ENCODE peak calls at places on chromosomes 16 and 17, in six cellular contexts. G is GM12878, V is K562, S is PC-3, Z is endothelial cell of umbilical vein, A is HCT116. L is an unnamed sample.

GRCh38 chr16:68503334-68503733 is 35.8 kb upstream of the ZFP90 start:
- DNase-seq in G (no peak), V (no peak), S (peak), Z (no peak), A (no peak), L (no peak)

GRCh38 chr16:53456625-53457024 is 22.4 kb downstream of the RBL2 start:
- DNase-seq in G (no peak), V (no peak), S (no peak), Z (no peak), A (no peak), L (no peak)

GRCh38 chr17:37792787-37793186 is 47.9 kb upstream of the HNF1B start:
- DNase-seq in G (no peak), V (no peak), S (no peak), Z (peak), A (no peak), L (peak)

GRCh38 chr17:35433075-35433894 is 985 bp upstream of the SLFN12 start:
- DNase-seq in G (peak), V (peak), S (peak), Z (peak), A (peak), L (peak)

GRCh38 chr16:14286381-14287230 is 215.5 kb downstream of the MRTFB start:
- DNase-seq in G (no peak), V (no peak), S (no peak), Z (peak), A (no peak), L (no peak)

GRCh38 chr16:84085774-84086173 is 31.0 kb downstream of the MBTPS1 start:
- DNase-seq in G (no peak), V (no peak), S (no peak), Z (no peak), A (no peak), L (no peak)

GRCh38 chr17:4565209-4566141 is 5.1 kb upstream of the GGT6 start:
- DNase-seq in G (no peak), V (peak), S (peak), Z (peak), A (peak), L (peak)

GRCh38 chr16:10126686-10127085 is 55.5 kb downstream of the GRIN2A start:
- DNase-seq in G (no peak), V (no peak), S (peak), Z (no peak), A (no peak), L (no peak)

GRCh38 chr16:65546353-65546791 is 424.5 kb upstream of the CDH11 start:
- DNase-seq in G (no peak), V (no peak), S (no peak), Z (peak), A (no peak), L (peak)

GRCh38 chr17:37818689-37819088 is 73.8 kb upstream of the HNF1B start:
- DNase-seq in G (no peak), V (no peak), S (peak), Z (no peak), A (peak), L (no peak)

GRCh38 chr17:3738562-3739295 is 15.0 kb downstream of the HASPIN start:
- DNase-seq in G (no peak), V (peak), S (peak), Z (no peak), A (no peak), L (no peak)

GRCh38 chr17:57935833-57936807 is 19.1 kb downstream of the CUEDC1 start:
- DNase-seq in G (no peak), V (no peak), S (peak), Z (no peak), A (no peak), L (no peak)

GRCh38 chr17:64480951-64481350 is 15.9 kb downstream of the POLG2 start:
- DNase-seq in G (no peak), V (no peak), S (no peak), Z (no peak), A (no peak), L (no peak)

GRCh38 chr17:76408037-76408849 is 23.8 kb downstream of the SPHK1 start:
- DNase-seq in G (no peak), V (peak), S (peak), Z (peak), A (peak), L (peak)

GRCh38 chr16:9602201-9602600 is 510.8 kb downstream of the HAPSTR1 start:
- DNase-seq in G (no peak), V (no peak), S (no peak), Z (no peak), A (no peak), L (no peak)

GRCh38 chr17:77428901-77429734 is 288.3 kb downstream of the SEC14L1 start:
- DNase-seq in G (no peak), V (no peak), S (no peak), Z (no peak), A (no peak), L (no peak)

GRCh38 chr16:66619036-66619435 is 14.5 kb downstream of the CMTM3 start:
- DNase-seq in G (no peak), V (no peak), S (no peak), Z (no peak), A (no peak), L (no peak)

GRCh38 chr17:67221062-67221998 is 23.7 kb downstream of the HELZ start:
- DNase-seq in G (no peak), V (peak), S (peak), Z (peak), A (peak), L (peak)

GRCh38 chr16:11183035-11183812 is 72.8 kb downstream of the SOCS1 start:
- DNase-seq in G (peak), V (no peak), S (no peak), Z (no peak), A (no peak), L (no peak)

GRCh38 chr17:50163846-50164696 is 1.7 kb upstream of the SGCA start:
- DNase-seq in G (peak), V (no peak), S (no peak), Z (no peak), A (no peak), L (no peak)

GRCh38 chr16:17224859-17225258 is 245.9 kb downstream of the XYLT1 start:
- DNase-seq in G (no peak), V (no peak), S (no peak), Z (no peak), A (no peak), L (no peak)

GRCh38 chr16:78368121-78369102 is 269.0 kb downstream of the WWOX start:
- DNase-seq in G (no peak), V (no peak), S (no peak), Z (no peak), A (no peak), L (no peak)

GRCh38 chr17:78174870-78175642 is 6.7 kb downstream of the SYNGR2 start:
- DNase-seq in G (no peak), V (no peak), S (no peak), Z (no peak), A (no peak), L (no peak)

GRCh38 chr16:30783280-30784109 is 3.5 kb downstream of the ZNF629 start:
- DNase-seq in G (no peak), V (no peak), S (no peak), Z (no peak), A (no peak), L (no peak)

GRCh38 chr17:79646721-79647455 is 36.0 kb upstream of the RBFOX3 start:
- DNase-seq in G (no peak), V (no peak), S (no peak), Z (no peak), A (no peak), L (no peak)

GRCh38 chr17:35612924-35613521 is 25.9 kb downstream of the AP2B1 start:
- DNase-seq in G (no peak), V (peak), S (peak), Z (peak), A (peak), L (peak)

GRCh38 chr16:25135239-25135878 is 23.8 kb downstream of the LCMT1 start:
- DNase-seq in G (no peak), V (no peak), S (peak), Z (no peak), A (no peak), L (peak)

GRCh38 chr16:7437135-7437534 is 104.5 kb downstream of the RBFOX1 start:
- DNase-seq in G (no peak), V (no peak), S (no peak), Z (no peak), A (no peak), L (no peak)

GRCh38 chr17:57614742-57615141 is 130.4 kb downstream of the CCDC182 start:
- DNase-seq in G (no peak), V (no peak), S (no peak), Z (no peak), A (no peak), L (no peak)

GRCh38 chr17:78265121-78265520 is 33.7 kb downstream of the TMEM235 start:
- DNase-seq in G (no peak), V (no peak), S (no peak), Z (no peak), A (no peak), L (no peak)

GRCh38 chr17:80822700-80823410 is 168.8 kb upstream of the CHMP6 start:
- DNase-seq in G (no peak), V (no peak), S (no peak), Z (no peak), A (no peak), L (peak)

GRCh38 chr16:74774223-74775139 is at the start of gene FA2H:
- DNase-seq in G (no peak), V (peak), S (peak), Z (peak), A (peak), L (peak)

GRCh38 chr17:19648475-19649406 is at the start of gene ALDH3A2:
- DNase-seq in G (peak), V (peak), S (peak), Z (peak), A (peak), L (peak)

GRCh38 chr17:73358668-73359067 is 46.9 kb upstream of the CDC42EP4 start:
- DNase-seq in G (no peak), V (no peak), S (no peak), Z (no peak), A (no peak), L (no peak)

GRCh38 chr17:78391843-78392242 is 13.4 kb downstream of the PGS1 start:
- DNase-seq in G (no peak), V (no peak), S (peak), Z (peak), A (peak), L (no peak)

GRCh38 chr16:48165961-48166578 is 10.3 kb upstream of the ABCC12 start:
- DNase-seq in G (no peak), V (no peak), S (peak), Z (no peak), A (no peak), L (no peak)

GRCh38 chr16:11024333-11025053 is 80.1 kb downstream of the CLEC16A start:
- DNase-seq in G (no peak), V (no peak), S (peak), Z (no peak), A (peak), L (no peak)

GRCh38 chr17:63573634-63574033 is 23.4 kb downstream of the DCAF7 start:
- DNase-seq in G (no peak), V (no peak), S (peak), Z (no peak), A (no peak), L (no peak)

GRCh38 chr17:80192268-80192667 is 22.4 kb downstream of the CARD14 start:
- DNase-seq in G (no peak), V (no peak), S (no peak), Z (peak), A (no peak), L (no peak)

GRCh38 chr16:56193951-56194726 is 2.9 kb downstream of the GNAO1 start:
- DNase-seq in G (no peak), V (peak), S (no peak), Z (peak), A (no peak), L (peak)

GRCh38 chr16:56195151-56195550 is 3.9 kb downstream of the GNAO1 start:
- DNase-seq in G (no peak), V (no peak), S (peak), Z (no peak), A (no peak), L (no peak)

GRCh38 chr16:56192644-56192960 is 1.3 kb downstream of the GNAO1 start:
- DNase-seq in G (no peak), V (no peak), S (no peak), Z (no peak), A (no peak), L (no peak)

GRCh38 chr16:56191807-56192643 is 736 bp downstream of the GNAO1 start:
- DNase-seq in G (no peak), V (no peak), S (no peak), Z (no peak), A (no peak), L (no peak)

GRCh38 chr16:56192971-56193936 is 2.0 kb downstream of the GNAO1 start:
- DNase-seq in G (no peak), V (no peak), S (no peak), Z (no peak), A (no peak), L (no peak)
- TF ChIP-seq EZH2 in G (no peak), V (no peak), S (no peak), Z (peak), A (no peak), L (peak)

DNA sequence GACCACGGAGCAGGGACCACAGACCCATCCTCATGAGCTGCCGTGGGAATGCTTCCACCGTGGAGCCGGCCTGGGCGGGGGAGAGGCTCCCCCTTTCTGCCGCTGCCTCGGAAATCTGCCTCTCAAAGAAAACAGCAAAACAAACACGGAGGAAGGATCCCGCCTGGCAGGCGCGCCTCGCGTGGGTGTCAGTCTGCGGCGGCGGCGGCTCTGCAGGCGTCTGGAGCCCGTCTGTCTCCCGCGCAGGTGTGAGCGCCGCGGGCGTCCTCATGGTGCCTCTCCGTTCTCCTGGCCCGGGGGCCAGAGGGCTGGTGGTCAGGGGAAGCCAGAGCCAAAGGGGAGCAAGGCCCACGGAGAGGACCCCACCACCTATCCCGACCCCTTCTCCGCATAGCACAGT is 27.5 kb downstream of the GSE1 start:
- DNase-seq in G (no peak), V (no peak), S (no peak), Z (no peak), A (no peak), L (no peak)
- H3K27ac ChIP-seq in G (no peak), V (no peak), S (no peak), Z (no peak), A (no peak), L (no peak)

DNA sequence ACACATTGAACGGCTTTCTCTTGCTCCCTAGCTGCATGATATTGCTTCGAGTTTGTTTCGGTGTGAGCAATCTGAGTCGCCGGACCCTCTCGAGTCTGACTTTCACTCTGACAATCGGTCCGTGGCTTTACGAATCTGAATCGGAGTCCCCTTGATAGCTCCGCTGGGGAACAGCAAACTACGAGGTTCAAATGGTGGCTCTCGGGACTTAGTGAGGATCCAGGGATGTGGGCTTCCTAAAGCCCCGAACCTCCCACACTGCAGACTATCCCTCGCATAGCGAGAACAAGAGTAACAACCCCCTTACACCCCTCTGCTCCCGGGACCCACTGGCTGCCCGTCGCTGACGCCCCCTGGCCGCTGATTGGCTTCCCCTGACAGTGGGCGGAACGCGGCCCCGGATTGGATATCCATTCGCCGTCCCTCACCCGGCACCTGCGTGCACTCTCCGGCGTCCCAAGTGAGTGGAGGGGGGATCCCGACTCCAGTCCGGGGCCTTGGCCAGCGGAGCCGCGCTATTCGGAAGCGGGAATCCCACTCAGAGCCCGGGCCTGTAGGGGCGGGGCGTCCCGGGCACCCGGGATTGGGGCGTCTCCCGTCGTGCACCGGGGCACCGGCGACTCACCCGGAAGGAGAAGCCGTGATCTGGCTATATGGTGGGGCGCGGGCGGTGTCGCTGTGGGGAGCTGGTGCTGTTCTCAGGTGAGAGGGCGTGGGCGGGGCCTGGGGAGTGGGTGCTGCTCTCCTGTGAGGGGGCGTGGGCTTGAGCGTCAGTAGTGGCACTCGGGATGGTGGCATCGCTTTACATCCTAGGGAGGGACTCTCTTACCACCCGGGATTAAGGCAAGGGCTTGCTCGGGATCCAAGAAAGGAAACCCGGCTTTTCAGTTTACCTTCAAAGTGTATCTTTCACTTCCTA is at the start of gene SNX11:
- DNase-seq in G (no peak), V (peak), S (peak), Z (peak), A (peak), L (peak)
- TF ChIP-seq CTCF in G (peak), V (no peak), S (no peak), Z (no peak), A (peak), L (no peak)

GRCh38 chr17:44269795-44270320 is 1.9 kb upstream of the SLC4A1 start:
- DNase-seq in G (no peak), V (no peak), S (no peak), Z (no peak), A (no peak), L (no peak)
- TF ChIP-seq EZH2 in G (no peak), V (no peak), S (no peak), Z (no peak), A (no peak), L (no peak)

GRCh38 chr17:22267019-22267418 is 574.7 kb downstream of the KCNJ18 start:
- DNase-seq in G (no peak), V (peak), S (no peak), Z (no peak), A (no peak), L (no peak)
- H3K27ac ChIP-seq in G (no peak), V (no peak), S (no peak), Z (no peak), A (no peak), L (no peak)

GRCh38 chr16:4695473-4696171 is 2.3 kb downstream of the NUDT16L1 start:
- DNase-seq in G (no peak), V (no peak), S (no peak), Z (no peak), A (no peak), L (no peak)

GRCh38 chr16:4693296-4693955 is at the start of gene NUDT16L1:
- DNase-seq in G (peak), V (peak), S (peak), Z (peak), A (peak), L (peak)

GRCh38 chr16:4693956-4694663 is 748 bp downstream of the NUDT16L1 start:
- DNase-seq in G (no peak), V (peak), S (peak), Z (peak), A (no peak), L (peak)

GRCh38 chr16:4696172-4696904 is 3.0 kb downstream of the NUDT16L1 start:
- DNase-seq in G (no peak), V (no peak), S (no peak), Z (no peak), A (no peak), L (no peak)

GRCh38 chr16:4694664-4695451 is 1.5 kb downstream of the NUDT16L1 start:
- DNase-seq in G (no peak), V (no peak), S (no peak), Z (no peak), A (no peak), L (no peak)
- TF ChIP-seq CTCF in G (no peak), V (no peak), S (no peak), Z (no peak), A (no peak), L (no peak)

L was measured in A673.